ENCODE peak calls at places on chromosomes 13 and 19, in six cellular contexts. One of them, this sample, is unnamed.
A peak's percentile ranks its signal among the peaks of the same experiment; 100 is the strongest.

GRCh38 chr19:3494051-3494450 is 6.4 kb downstream of the DOHH start:
- DNase-seq in activated naive CD8-positive, alpha-beta T cell treated with anti-CD3 and anti-CD28 coated beads, Interleukin-2, amount 50 U/mL, for 16 hours: no peak
- DNase-seq in psoas muscle: no peak
- DNase-seq in GM19239: no peak
- DNase-seq in DMS53: peak; percentile 30
- DNase-seq in fibroblast of the aortic adventitia: no peak
- DNase-seq in this sample: peak; percentile 84

GRCh38 chr13:39751805-39752204 is 96.3 kb downstream of the COG6 start:
- DNase-seq in fibroblast of the aortic adventitia: no peak
- DNase-seq in activated naive CD8-positive, alpha-beta T cell treated with anti-CD3 and anti-CD28 coated beads, Interleukin-2, amount 50 U/mL, for 16 hours: no peak
- DNase-seq in DMS53: no peak
- DNase-seq in GM19239: no peak
- DNase-seq in psoas muscle: no peak
- DNase-seq in this sample: no peak

GRCh38 chr19:55352040-55352439 is 2.5 kb downstream of the COX6B2 start:
- DNase-seq in psoas muscle: no peak
- DNase-seq in fibroblast of the aortic adventitia: no peak
- DNase-seq in activated naive CD8-positive, alpha-beta T cell treated with anti-CD3 and anti-CD28 coated beads, Interleukin-2, amount 50 U/mL, for 16 hours: no peak
- DNase-seq in GM19239: no peak
- DNase-seq in DMS53: no peak
- DNase-seq in this sample: no peak

GRCh38 chr13:44874886-44875630 is 114.2 kb downstream of the NUFIP1 start:
- DNase-seq in fibroblast of the aortic adventitia: no peak
- DNase-seq in DMS53: no peak
- DNase-seq in psoas muscle: no peak
- DNase-seq in GM19239: no peak
- DNase-seq in activated naive CD8-positive, alpha-beta T cell treated with anti-CD3 and anti-CD28 coated beads, Interleukin-2, amount 50 U/mL, for 16 hours: no peak
- DNase-seq in this sample: no peak

GRCh38 chr13:109479991-109480696 is 306.2 kb downstream of the IRS2 start:
- DNase-seq in fibroblast of the aortic adventitia: peak; percentile 37
- DNase-seq in activated naive CD8-positive, alpha-beta T cell treated with anti-CD3 and anti-CD28 coated beads, Interleukin-2, amount 50 U/mL, for 16 hours: no peak
- DNase-seq in GM19239: no peak
- DNase-seq in DMS53: peak; percentile 48
- DNase-seq in psoas muscle: no peak
- DNase-seq in this sample: no peak

GRCh38 chr19:49180659-49181058 is 23.1 kb downstream of the TRPM4 start:
- DNase-seq in GM19239: no peak
- DNase-seq in activated naive CD8-positive, alpha-beta T cell treated with anti-CD3 and anti-CD28 coated beads, Interleukin-2, amount 50 U/mL, for 16 hours: no peak
- DNase-seq in psoas muscle: no peak
- DNase-seq in fibroblast of the aortic adventitia: no peak
- DNase-seq in DMS53: no peak
- DNase-seq in this sample: no peak

GRCh38 chr19:44812142-44812718 is 3.3 kb downstream of the BCAM start:
- DNase-seq in GM19239: no peak
- DNase-seq in fibroblast of the aortic adventitia: no peak
- DNase-seq in activated naive CD8-positive, alpha-beta T cell treated with anti-CD3 and anti-CD28 coated beads, Interleukin-2, amount 50 U/mL, for 16 hours: no peak
- DNase-seq in psoas muscle: no peak
- DNase-seq in DMS53: no peak
- DNase-seq in this sample: no peak

GRCh38 chr13:105341256-105341655 is 1194.2 kb downstream of the EFNB2 start:
- DNase-seq in GM19239: no peak
- DNase-seq in fibroblast of the aortic adventitia: no peak
- DNase-seq in DMS53: no peak
- DNase-seq in psoas muscle: no peak
- DNase-seq in activated naive CD8-positive, alpha-beta T cell treated with anti-CD3 and anti-CD28 coated beads, Interleukin-2, amount 50 U/mL, for 16 hours: no peak
- DNase-seq in this sample: no peak

GRCh38 chr13:112447306-112447705 is 71.2 kb downstream of the SPACA7 start:
- DNase-seq in DMS53: no peak
- DNase-seq in psoas muscle: no peak
- DNase-seq in GM19239: no peak
- DNase-seq in fibroblast of the aortic adventitia: no peak
- DNase-seq in activated naive CD8-positive, alpha-beta T cell treated with anti-CD3 and anti-CD28 coated beads, Interleukin-2, amount 50 U/mL, for 16 hours: no peak
- DNase-seq in this sample: no peak

GRCh38 chr13:20435616-20436368 is 89.9 kb downstream of the CRYL1 start:
- DNase-seq in psoas muscle: no peak
- DNase-seq in fibroblast of the aortic adventitia: no peak
- DNase-seq in activated naive CD8-positive, alpha-beta T cell treated with anti-CD3 and anti-CD28 coated beads, Interleukin-2, amount 50 U/mL, for 16 hours: no peak
- DNase-seq in DMS53: no peak
- DNase-seq in GM19239: no peak
- DNase-seq in this sample: no peak

GRCh38 chr19:15124572-15125231 is 17.5 kb downstream of the SYDE1 start:
- DNase-seq in psoas muscle: no peak
- DNase-seq in GM19239: no peak
- DNase-seq in activated naive CD8-positive, alpha-beta T cell treated with anti-CD3 and anti-CD28 coated beads, Interleukin-2, amount 50 U/mL, for 16 hours: no peak
- DNase-seq in DMS53: peak; percentile 40
- DNase-seq in fibroblast of the aortic adventitia: no peak
- DNase-seq in this sample: no peak

GRCh38 chr13:20182231-20182846 is 10.4 kb downstream of the GJB2 start:
- DNase-seq in psoas muscle: no peak
- DNase-seq in GM19239: peak; percentile 79
- DNase-seq in activated naive CD8-positive, alpha-beta T cell treated with anti-CD3 and anti-CD28 coated beads, Interleukin-2, amount 50 U/mL, for 16 hours: no peak
- DNase-seq in fibroblast of the aortic adventitia: peak; percentile 83
- DNase-seq in DMS53: peak; percentile 88
- DNase-seq in this sample: peak; percentile 60

GRCh38 chr19:55479045-55479444 is 2.6 kb downstream of the ZNF628 start:
- DNase-seq in psoas muscle: no peak
- DNase-seq in GM19239: no peak
- DNase-seq in activated naive CD8-positive, alpha-beta T cell treated with anti-CD3 and anti-CD28 coated beads, Interleukin-2, amount 50 U/mL, for 16 hours: no peak
- DNase-seq in fibroblast of the aortic adventitia: no peak
- DNase-seq in DMS53: no peak
- DNase-seq in this sample: no peak

GRCh38 chr19:11168568-11168967 is 13.0 kb upstream of the SPC24 start:
- DNase-seq in activated naive CD8-positive, alpha-beta T cell treated with anti-CD3 and anti-CD28 coated beads, Interleukin-2, amount 50 U/mL, for 16 hours: no peak
- DNase-seq in psoas muscle: no peak
- DNase-seq in fibroblast of the aortic adventitia: peak; percentile 93
- DNase-seq in DMS53: no peak
- DNase-seq in GM19239: no peak
- DNase-seq in this sample: no peak

GRCh38 chr13:71148391-71148790 is 718.6 kb downstream of the DACH1 start:
- DNase-seq in DMS53: no peak
- DNase-seq in psoas muscle: no peak
- DNase-seq in GM19239: no peak
- DNase-seq in fibroblast of the aortic adventitia: no peak
- DNase-seq in activated naive CD8-positive, alpha-beta T cell treated with anti-CD3 and anti-CD28 coated beads, Interleukin-2, amount 50 U/mL, for 16 hours: no peak
- DNase-seq in this sample: no peak

GRCh38 chr13:109273326-109273751 is 513.0 kb downstream of the IRS2 start:
- DNase-seq in activated naive CD8-positive, alpha-beta T cell treated with anti-CD3 and anti-CD28 coated beads, Interleukin-2, amount 50 U/mL, for 16 hours: no peak
- DNase-seq in GM19239: no peak
- DNase-seq in psoas muscle: no peak
- DNase-seq in fibroblast of the aortic adventitia: no peak
- DNase-seq in DMS53: no peak
- DNase-seq in this sample: no peak

GRCh38 chr19:39582442-39582841 is 19.9 kb upstream of the LGALS13 start:
- DNase-seq in psoas muscle: no peak
- DNase-seq in GM19239: no peak
- DNase-seq in fibroblast of the aortic adventitia: no peak
- DNase-seq in DMS53: no peak
- DNase-seq in activated naive CD8-positive, alpha-beta T cell treated with anti-CD3 and anti-CD28 coated beads, Interleukin-2, amount 50 U/mL, for 16 hours: no peak
- DNase-seq in this sample: no peak

GRCh38 chr19:39725995-39726394 is 11.8 kb downstream of the CLC start:
- DNase-seq in psoas muscle: no peak
- DNase-seq in GM19239: no peak
- DNase-seq in fibroblast of the aortic adventitia: no peak
- DNase-seq in DMS53: no peak
- DNase-seq in activated naive CD8-positive, alpha-beta T cell treated with anti-CD3 and anti-CD28 coated beads, Interleukin-2, amount 50 U/mL, for 16 hours: no peak
- DNase-seq in this sample: no peak

GRCh38 chr13:31334994-31335549 is 135.3 kb downstream of the B3GLCT start:
- DNase-seq in activated naive CD8-positive, alpha-beta T cell treated with anti-CD3 and anti-CD28 coated beads, Interleukin-2, amount 50 U/mL, for 16 hours: no peak
- DNase-seq in psoas muscle: no peak
- DNase-seq in fibroblast of the aortic adventitia: no peak
- DNase-seq in DMS53: peak; percentile 60
- DNase-seq in GM19239: no peak
- DNase-seq in this sample: no peak

GRCh38 chr13:42894765-42895181 is 97.3 kb downstream of the EPSTI1 start:
- DNase-seq in DMS53: peak; percentile 8
- DNase-seq in activated naive CD8-positive, alpha-beta T cell treated with anti-CD3 and anti-CD28 coated beads, Interleukin-2, amount 50 U/mL, for 16 hours: no peak
- DNase-seq in GM19239: no peak
- DNase-seq in psoas muscle: no peak
- DNase-seq in fibroblast of the aortic adventitia: peak; percentile 95
- DNase-seq in this sample: no peak

GRCh38 chr19:4606181-4606580 is 33.1 kb upstream of the TNFAIP8L1 start:
- DNase-seq in DMS53: no peak
- DNase-seq in psoas muscle: no peak
- DNase-seq in GM19239: no peak
- DNase-seq in activated naive CD8-positive, alpha-beta T cell treated with anti-CD3 and anti-CD28 coated beads, Interleukin-2, amount 50 U/mL, for 16 hours: no peak
- DNase-seq in fibroblast of the aortic adventitia: no peak
- DNase-seq in this sample: no peak

GRCh38 chr19:41409288-41409687 is 11.7 kb downstream of the BCKDHA start:
- DNase-seq in DMS53: peak; percentile 99
- DNase-seq in psoas muscle: no peak
- DNase-seq in activated naive CD8-positive, alpha-beta T cell treated with anti-CD3 and anti-CD28 coated beads, Interleukin-2, amount 50 U/mL, for 16 hours: no peak
- DNase-seq in fibroblast of the aortic adventitia: peak; percentile 29
- DNase-seq in GM19239: no peak
- DNase-seq in this sample: no peak